ENCODE peak calls at places on chromosomes 12 and 14, in eight cellular contexts. One of them, this sample, is unnamed.

GRCh38 chr14:105541218-105541617 is 14.8 kb downstream of the TMEM121 start:
- DNase-seq in AG09309: no peak
- DNase-seq in WERI-Rb-1: no peak
- DNase-seq in fibroblast of villous mesenchyme: no peak
- DNase-seq in stimulated activated CD8-positive, alpha-beta memory T cell treated with anti-CD3 and anti-CD28 coated beads, Interleukin-4, amount 100 ng/mL, for 48 hours: no peak
- DNase-seq in OCI-LY7: no peak
- DNase-seq in cardiac muscle cell: no peak
- DNase-seq in left kidney: no peak
- DNase-seq in this sample: no peak

GRCh38 chr12:127060310-127060847 is 1206.6 kb upstream of the TMEM132C start:
- DNase-seq in AG09309: no peak
- DNase-seq in WERI-Rb-1: no peak
- DNase-seq in fibroblast of villous mesenchyme: peak; percentile 12
- DNase-seq in stimulated activated CD8-positive, alpha-beta memory T cell treated with anti-CD3 and anti-CD28 coated beads, Interleukin-4, amount 100 ng/mL, for 48 hours: no peak
- DNase-seq in OCI-LY7: no peak
- DNase-seq in cardiac muscle cell: no peak
- DNase-seq in left kidney: no peak
- DNase-seq in this sample: no peak

GRCh38 chr12:104310751-104311297 is 7.3 kb downstream of the EID3 start:
- DNase-seq in AG09309: no peak
- DNase-seq in WERI-Rb-1: no peak
- DNase-seq in fibroblast of villous mesenchyme: no peak
- DNase-seq in stimulated activated CD8-positive, alpha-beta memory T cell treated with anti-CD3 and anti-CD28 coated beads, Interleukin-4, amount 100 ng/mL, for 48 hours: no peak
- DNase-seq in OCI-LY7: no peak
- DNase-seq in cardiac muscle cell: no peak
- DNase-seq in left kidney: no peak
- DNase-seq in this sample: no peak

GRCh38 chr14:68278568-68279436 is 459.2 kb downstream of the RAD51B start:
- DNase-seq in AG09309: no peak
- DNase-seq in WERI-Rb-1: no peak
- DNase-seq in fibroblast of villous mesenchyme: peak; percentile 75
- DNase-seq in stimulated activated CD8-positive, alpha-beta memory T cell treated with anti-CD3 and anti-CD28 coated beads, Interleukin-4, amount 100 ng/mL, for 48 hours: no peak
- DNase-seq in OCI-LY7: no peak
- DNase-seq in cardiac muscle cell: no peak
- DNase-seq in left kidney: peak; percentile 46
- DNase-seq in this sample: no peak

GRCh38 chr14:69059658-69060648 is 80.9 kb upstream of the ACTN1 start:
- DNase-seq in AG09309: peak; percentile 93
- DNase-seq in WERI-Rb-1: no peak
- DNase-seq in fibroblast of villous mesenchyme: peak; percentile 99
- DNase-seq in stimulated activated CD8-positive, alpha-beta memory T cell treated with anti-CD3 and anti-CD28 coated beads, Interleukin-4, amount 100 ng/mL, for 48 hours: no peak
- DNase-seq in OCI-LY7: no peak
- DNase-seq in cardiac muscle cell: no peak
- DNase-seq in left kidney: no peak
- DNase-seq in this sample: no peak

GRCh38 chr12:95072900-95073697 is at the start of gene NR2C1:
- DNase-seq in AG09309: peak; percentile 71
- DNase-seq in WERI-Rb-1: peak; percentile 95
- DNase-seq in fibroblast of villous mesenchyme: peak; percentile 95
- DNase-seq in stimulated activated CD8-positive, alpha-beta memory T cell treated with anti-CD3 and anti-CD28 coated beads, Interleukin-4, amount 100 ng/mL, for 48 hours: peak; percentile 92
- DNase-seq in OCI-LY7: peak; percentile 97
- DNase-seq in cardiac muscle cell: peak; percentile 96
- DNase-seq in left kidney: peak; percentile 99
- DNase-seq in this sample: peak; percentile 98

GRCh38 chr12:54413284-54414190 is 5.5 kb downstream of the ITGA5 start:
- DNase-seq in AG09309: no peak
- DNase-seq in WERI-Rb-1: no peak
- DNase-seq in fibroblast of villous mesenchyme: peak; percentile 34
- DNase-seq in stimulated activated CD8-positive, alpha-beta memory T cell treated with anti-CD3 and anti-CD28 coated beads, Interleukin-4, amount 100 ng/mL, for 48 hours: peak; percentile 79
- DNase-seq in OCI-LY7: peak; percentile 65
- DNase-seq in cardiac muscle cell: no peak
- DNase-seq in left kidney: no peak
- DNase-seq in this sample: no peak

GRCh38 chr14:59704054-59704453 is 127.4 kb upstream of the CCDC175 start:
- DNase-seq in AG09309: no peak
- DNase-seq in WERI-Rb-1: no peak
- DNase-seq in fibroblast of villous mesenchyme: no peak
- DNase-seq in stimulated activated CD8-positive, alpha-beta memory T cell treated with anti-CD3 and anti-CD28 coated beads, Interleukin-4, amount 100 ng/mL, for 48 hours: no peak
- DNase-seq in OCI-LY7: no peak
- DNase-seq in cardiac muscle cell: no peak
- DNase-seq in left kidney: no peak
- DNase-seq in this sample: no peak

GRCh38 chr12:41213107-41213506 is 25.0 kb downstream of the PDZRN4 start:
- DNase-seq in AG09309: no peak
- DNase-seq in WERI-Rb-1: no peak
- DNase-seq in fibroblast of villous mesenchyme: no peak
- DNase-seq in stimulated activated CD8-positive, alpha-beta memory T cell treated with anti-CD3 and anti-CD28 coated beads, Interleukin-4, amount 100 ng/mL, for 48 hours: no peak
- DNase-seq in OCI-LY7: no peak
- DNase-seq in cardiac muscle cell: no peak
- DNase-seq in left kidney: peak; percentile 44
- DNase-seq in this sample: no peak

GRCh38 chr14:91484744-91485143 is 25.4 kb downstream of the PPP4R3A start:
- DNase-seq in AG09309: no peak
- DNase-seq in WERI-Rb-1: no peak
- DNase-seq in fibroblast of villous mesenchyme: no peak
- DNase-seq in stimulated activated CD8-positive, alpha-beta memory T cell treated with anti-CD3 and anti-CD28 coated beads, Interleukin-4, amount 100 ng/mL, for 48 hours: no peak
- DNase-seq in OCI-LY7: no peak
- DNase-seq in cardiac muscle cell: no peak
- DNase-seq in left kidney: no peak
- DNase-seq in this sample: no peak

GRCh38 chr12:55694188-55694515 is 13.6 kb downstream of the ITGA7 start:
- DNase-seq in AG09309: no peak
- DNase-seq in WERI-Rb-1: no peak
- DNase-seq in fibroblast of villous mesenchyme: no peak
- DNase-seq in stimulated activated CD8-positive, alpha-beta memory T cell treated with anti-CD3 and anti-CD28 coated beads, Interleukin-4, amount 100 ng/mL, for 48 hours: no peak
- DNase-seq in OCI-LY7: no peak
- DNase-seq in cardiac muscle cell: no peak
- DNase-seq in left kidney: no peak
- DNase-seq in this sample: no peak

GRCh38 chr12:12210983-12211382 is 55.9 kb downstream of the LRP6 start:
- DNase-seq in AG09309: no peak
- DNase-seq in WERI-Rb-1: no peak
- DNase-seq in fibroblast of villous mesenchyme: no peak
- DNase-seq in stimulated activated CD8-positive, alpha-beta memory T cell treated with anti-CD3 and anti-CD28 coated beads, Interleukin-4, amount 100 ng/mL, for 48 hours: peak; percentile 42
- DNase-seq in OCI-LY7: no peak
- DNase-seq in cardiac muscle cell: no peak
- DNase-seq in left kidney: no peak
- DNase-seq in this sample: no peak

GRCh38 chr12:121628536-121628935 is 2.2 kb downstream of the ORAI1 start:
- DNase-seq in AG09309: no peak
- DNase-seq in WERI-Rb-1: no peak
- DNase-seq in fibroblast of villous mesenchyme: no peak
- DNase-seq in stimulated activated CD8-positive, alpha-beta memory T cell treated with anti-CD3 and anti-CD28 coated beads, Interleukin-4, amount 100 ng/mL, for 48 hours: peak; percentile 45
- DNase-seq in OCI-LY7: peak; percentile 43
- DNase-seq in cardiac muscle cell: no peak
- DNase-seq in left kidney: no peak
- DNase-seq in this sample: no peak

GRCh38 chr12:121400332-121401139 is 618 bp downstream of the RNF34 start:
- DNase-seq in AG09309: no peak
- DNase-seq in WERI-Rb-1: peak; percentile 33
- DNase-seq in fibroblast of villous mesenchyme: peak; percentile 39
- DNase-seq in stimulated activated CD8-positive, alpha-beta memory T cell treated with anti-CD3 and anti-CD28 coated beads, Interleukin-4, amount 100 ng/mL, for 48 hours: peak; percentile 72
- DNase-seq in OCI-LY7: peak; percentile 59
- DNase-seq in cardiac muscle cell: peak; percentile 60
- DNase-seq in left kidney: peak; percentile 88
- DNase-seq in this sample: peak; percentile 38

GRCh38 chr12:47249082-47249481 is 169.3 kb upstream of the AMIGO2 start:
- DNase-seq in AG09309: no peak
- DNase-seq in WERI-Rb-1: no peak
- DNase-seq in fibroblast of villous mesenchyme: no peak
- DNase-seq in stimulated activated CD8-positive, alpha-beta memory T cell treated with anti-CD3 and anti-CD28 coated beads, Interleukin-4, amount 100 ng/mL, for 48 hours: no peak
- DNase-seq in OCI-LY7: no peak
- DNase-seq in cardiac muscle cell: no peak
- DNase-seq in left kidney: no peak
- DNase-seq in this sample: no peak

GRCh38 chr12:53659609-53660008 is 16.3 kb downstream of the ATP5MC2 start:
- DNase-seq in AG09309: no peak
- DNase-seq in WERI-Rb-1: no peak
- DNase-seq in fibroblast of villous mesenchyme: peak; percentile 33
- DNase-seq in stimulated activated CD8-positive, alpha-beta memory T cell treated with anti-CD3 and anti-CD28 coated beads, Interleukin-4, amount 100 ng/mL, for 48 hours: no peak
- DNase-seq in OCI-LY7: no peak
- DNase-seq in cardiac muscle cell: no peak
- DNase-seq in left kidney: peak; percentile 14
- DNase-seq in this sample: no peak

GRCh38 chr14:100106260-100106659 is 41.0 kb downstream of the EVL start:
- DNase-seq in AG09309: no peak
- DNase-seq in WERI-Rb-1: no peak
- DNase-seq in fibroblast of villous mesenchyme: no peak
- DNase-seq in stimulated activated CD8-positive, alpha-beta memory T cell treated with anti-CD3 and anti-CD28 coated beads, Interleukin-4, amount 100 ng/mL, for 48 hours: peak; percentile 65
- DNase-seq in OCI-LY7: no peak
- DNase-seq in cardiac muscle cell: no peak
- DNase-seq in left kidney: no peak
- DNase-seq in this sample: no peak

GRCh38 chr14:69571879-69572633 is 2.6 kb downstream of the CCDC177 start:
- DNase-seq in AG09309: no peak
- DNase-seq in WERI-Rb-1: no peak
- DNase-seq in fibroblast of villous mesenchyme: no peak
- DNase-seq in stimulated activated CD8-positive, alpha-beta memory T cell treated with anti-CD3 and anti-CD28 coated beads, Interleukin-4, amount 100 ng/mL, for 48 hours: no peak
- DNase-seq in OCI-LY7: peak; percentile 6
- DNase-seq in cardiac muscle cell: peak; percentile 72
- DNase-seq in left kidney: peak; percentile 88
- DNase-seq in this sample: peak; percentile 68

GRCh38 chr12:23356440-23356839 is 593.0 kb downstream of the SOX5 start:
- DNase-seq in AG09309: no peak
- DNase-seq in WERI-Rb-1: no peak
- DNase-seq in fibroblast of villous mesenchyme: no peak
- DNase-seq in stimulated activated CD8-positive, alpha-beta memory T cell treated with anti-CD3 and anti-CD28 coated beads, Interleukin-4, amount 100 ng/mL, for 48 hours: no peak
- DNase-seq in OCI-LY7: no peak
- DNase-seq in cardiac muscle cell: no peak
- DNase-seq in left kidney: no peak
- DNase-seq in this sample: no peak

GRCh38 chr12:109469516-109469915 is 7.6 kb downstream of the KCTD10 start:
- DNase-seq in AG09309: no peak
- DNase-seq in WERI-Rb-1: no peak
- DNase-seq in fibroblast of villous mesenchyme: peak; percentile 75
- DNase-seq in stimulated activated CD8-positive, alpha-beta memory T cell treated with anti-CD3 and anti-CD28 coated beads, Interleukin-4, amount 100 ng/mL, for 48 hours: no peak
- DNase-seq in OCI-LY7: no peak
- DNase-seq in cardiac muscle cell: no peak
- DNase-seq in left kidney: no peak
- DNase-seq in this sample: no peak

GRCh38 chr12:87439990-87440827 is 589.0 kb downstream of the C12orf50 start:
- DNase-seq in AG09309: no peak
- DNase-seq in WERI-Rb-1: no peak
- DNase-seq in fibroblast of villous mesenchyme: peak; percentile 77
- DNase-seq in stimulated activated CD8-positive, alpha-beta memory T cell treated with anti-CD3 and anti-CD28 coated beads, Interleukin-4, amount 100 ng/mL, for 48 hours: no peak
- DNase-seq in OCI-LY7: no peak
- DNase-seq in cardiac muscle cell: no peak
- DNase-seq in left kidney: peak; percentile 45
- DNase-seq in this sample: no peak

GRCh38 chr12:32478166-32478565 is 78.8 kb downstream of the FGD4 start:
- DNase-seq in AG09309: no peak
- DNase-seq in WERI-Rb-1: no peak
- DNase-seq in fibroblast of villous mesenchyme: no peak
- DNase-seq in stimulated activated CD8-positive, alpha-beta memory T cell treated with anti-CD3 and anti-CD28 coated beads, Interleukin-4, amount 100 ng/mL, for 48 hours: no peak
- DNase-seq in OCI-LY7: peak; percentile 73
- DNase-seq in cardiac muscle cell: no peak
- DNase-seq in left kidney: no peak
- DNase-seq in this sample: no peak

GRCh38 chr14:74502236-74503019 is 8.9 kb downstream of the ISCA2 start:
- DNase-seq in AG09309: no peak
- DNase-seq in WERI-Rb-1: peak; percentile 79
- DNase-seq in fibroblast of villous mesenchyme: no peak
- DNase-seq in stimulated activated CD8-positive, alpha-beta memory T cell treated with anti-CD3 and anti-CD28 coated beads, Interleukin-4, amount 100 ng/mL, for 48 hours: no peak
- DNase-seq in OCI-LY7: peak; percentile 62
- DNase-seq in cardiac muscle cell: peak; percentile 63
- DNase-seq in left kidney: peak; percentile 89
- DNase-seq in this sample: peak; percentile 59

GRCh38 chr12:66716522-66716921 is 37.6 kb upstream of the GRIP1 start:
- DNase-seq in AG09309: no peak
- DNase-seq in WERI-Rb-1: no peak
- DNase-seq in fibroblast of villous mesenchyme: no peak
- DNase-seq in stimulated activated CD8-positive, alpha-beta memory T cell treated with anti-CD3 and anti-CD28 coated beads, Interleukin-4, amount 100 ng/mL, for 48 hours: no peak
- DNase-seq in OCI-LY7: no peak
- DNase-seq in cardiac muscle cell: no peak
- DNase-seq in left kidney: no peak
- DNase-seq in this sample: no peak

GRCh38 chr12:121139301-121139700 is 6.6 kb downstream of the P2RX7 start:
- DNase-seq in AG09309: no peak
- DNase-seq in WERI-Rb-1: no peak
- DNase-seq in fibroblast of villous mesenchyme: no peak
- DNase-seq in stimulated activated CD8-positive, alpha-beta memory T cell treated with anti-CD3 and anti-CD28 coated beads, Interleukin-4, amount 100 ng/mL, for 48 hours: no peak
- DNase-seq in OCI-LY7: no peak
- DNase-seq in cardiac muscle cell: no peak
- DNase-seq in left kidney: no peak
- DNase-seq in this sample: no peak

GRCh38 chr14:64726585-64726890 is 22.3 kb downstream of the PLEKHG3 start:
- DNase-seq in AG09309: no peak
- DNase-seq in WERI-Rb-1: peak; percentile 80
- DNase-seq in fibroblast of villous mesenchyme: peak; percentile 77
- DNase-seq in stimulated activated CD8-positive, alpha-beta memory T cell treated with anti-CD3 and anti-CD28 coated beads, Interleukin-4, amount 100 ng/mL, for 48 hours: peak; percentile 45
- DNase-seq in OCI-LY7: no peak
- DNase-seq in cardiac muscle cell: no peak
- DNase-seq in left kidney: no peak
- DNase-seq in this sample: no peak

GRCh38 chr14:77638738-77639137 is 22.3 kb upstream of the SPTLC2 start:
- DNase-seq in AG09309: peak; percentile 79
- DNase-seq in WERI-Rb-1: no peak
- DNase-seq in fibroblast of villous mesenchyme: peak; percentile 60
- DNase-seq in stimulated activated CD8-positive, alpha-beta memory T cell treated with anti-CD3 and anti-CD28 coated beads, Interleukin-4, amount 100 ng/mL, for 48 hours: no peak
- DNase-seq in OCI-LY7: no peak
- DNase-seq in cardiac muscle cell: no peak
- DNase-seq in left kidney: no peak
- DNase-seq in this sample: no peak

GRCh38 chr12:113702796-113703195 is 231.1 kb upstream of the LHX5 start:
- DNase-seq in AG09309: no peak
- DNase-seq in WERI-Rb-1: peak; percentile 79
- DNase-seq in fibroblast of villous mesenchyme: no peak
- DNase-seq in stimulated activated CD8-positive, alpha-beta memory T cell treated with anti-CD3 and anti-CD28 coated beads, Interleukin-4, amount 100 ng/mL, for 48 hours: no peak
- DNase-seq in OCI-LY7: no peak
- DNase-seq in cardiac muscle cell: no peak
- DNase-seq in left kidney: peak; percentile 31
- DNase-seq in this sample: no peak

GRCh38 chr14:35940291-35940690 is 114.2 kb downstream of the BRMS1L start:
- DNase-seq in AG09309: no peak
- DNase-seq in WERI-Rb-1: no peak
- DNase-seq in fibroblast of villous mesenchyme: no peak
- DNase-seq in stimulated activated CD8-positive, alpha-beta memory T cell treated with anti-CD3 and anti-CD28 coated beads, Interleukin-4, amount 100 ng/mL, for 48 hours: no peak
- DNase-seq in OCI-LY7: no peak
- DNase-seq in cardiac muscle cell: no peak
- DNase-seq in left kidney: no peak
- DNase-seq in this sample: no peak

GRCh38 chr12:120010661-120011230 is 21.7 kb downstream of the BICDL1 start:
- DNase-seq in AG09309: no peak
- DNase-seq in WERI-Rb-1: no peak
- DNase-seq in fibroblast of villous mesenchyme: no peak
- DNase-seq in stimulated activated CD8-positive, alpha-beta memory T cell treated with anti-CD3 and anti-CD28 coated beads, Interleukin-4, amount 100 ng/mL, for 48 hours: no peak
- DNase-seq in OCI-LY7: no peak
- DNase-seq in cardiac muscle cell: no peak
- DNase-seq in left kidney: no peak
- DNase-seq in this sample: no peak

GRCh38 chr12:70217416-70217815 is 25.8 kb upstream of the CNOT2 start:
- DNase-seq in AG09309: no peak
- DNase-seq in WERI-Rb-1: no peak
- DNase-seq in fibroblast of villous mesenchyme: no peak
- DNase-seq in stimulated activated CD8-positive, alpha-beta memory T cell treated with anti-CD3 and anti-CD28 coated beads, Interleukin-4, amount 100 ng/mL, for 48 hours: no peak
- DNase-seq in OCI-LY7: no peak
- DNase-seq in cardiac muscle cell: no peak
- DNase-seq in left kidney: no peak
- DNase-seq in this sample: no peak

GRCh38 chr12:56571131-56571530 is 49.5 kb downstream of the RBMS2 start:
- DNase-seq in AG09309: no peak
- DNase-seq in WERI-Rb-1: no peak
- DNase-seq in fibroblast of villous mesenchyme: no peak
- DNase-seq in stimulated activated CD8-positive, alpha-beta memory T cell treated with anti-CD3 and anti-CD28 coated beads, Interleukin-4, amount 100 ng/mL, for 48 hours: no peak
- DNase-seq in OCI-LY7: no peak
- DNase-seq in cardiac muscle cell: peak; percentile 4
- DNase-seq in left kidney: peak; percentile 56
- DNase-seq in this sample: no peak

GRCh38 chr12:112523856-112524255 is 105.1 kb downstream of the PTPN11 start:
- DNase-seq in AG09309: no peak
- DNase-seq in WERI-Rb-1: no peak
- DNase-seq in fibroblast of villous mesenchyme: no peak
- DNase-seq in stimulated activated CD8-positive, alpha-beta memory T cell treated with anti-CD3 and anti-CD28 coated beads, Interleukin-4, amount 100 ng/mL, for 48 hours: no peak
- DNase-seq in OCI-LY7: no peak
- DNase-seq in cardiac muscle cell: no peak
- DNase-seq in left kidney: no peak
- DNase-seq in this sample: no peak

GRCh38 chr14:90820958-90821357 is 4.7 kb upstream of the TTC7B start:
- DNase-seq in AG09309: peak; percentile 3
- DNase-seq in WERI-Rb-1: no peak
- DNase-seq in fibroblast of villous mesenchyme: no peak
- DNase-seq in stimulated activated CD8-positive, alpha-beta memory T cell treated with anti-CD3 and anti-CD28 coated beads, Interleukin-4, amount 100 ng/mL, for 48 hours: peak; percentile 84
- DNase-seq in OCI-LY7: no peak
- DNase-seq in cardiac muscle cell: no peak
- DNase-seq in left kidney: peak; percentile 34
- DNase-seq in this sample: no peak